ENCODE peak calls at places on chromosomes 1 and 21, in seven cellular contexts. V, S, U, A, D, F and P are unnamed samples.

GRCh38 chr1:226596531-226597165 is 48.1 kb downstream of the STUM start:
- DNase-seq in V (no peak), S (no peak), U (no peak), A (no peak), D (no peak), F (no peak), P (no peak)

GRCh38 chr1:24861821-24862727 is 68.0 kb downstream of the RUNX3 start:
- DNase-seq in V (no peak), S (no peak), U (no peak), A (no peak), D (peak), F (no peak), P (no peak)

GRCh38 chr1:231214918-231215675 is 25.9 kb upstream of the GNPAT start:
- DNase-seq in V (no peak), S (no peak), U (no peak), A (no peak), D (no peak), F (no peak), P (no peak)

GRCh38 chr1:205519541-205520131 is 15.2 kb downstream of the CDK18 start:
- DNase-seq in V (no peak), S (no peak), U (no peak), A (no peak), D (no peak), F (no peak), P (no peak)

GRCh38 chr21:41283211-41283818 is 33.3 kb upstream of the FAM3B start:
- DNase-seq in V (peak), S (peak), U (peak), A (peak), D (no peak), F (peak), P (peak)

GRCh38 chr21:31366825-31367224 is 22.8 kb upstream of the TIAM1 start:
- DNase-seq in V (no peak), S (peak), U (no peak), A (no peak), D (no peak), F (no peak), P (no peak)

GRCh38 chr1:39110325-39110851 is 84.2 kb downstream of the NDUFS5 start:
- DNase-seq in V (no peak), S (no peak), U (no peak), A (no peak), D (no peak), F (no peak), P (no peak)

GRCh38 chr1:21305155-21305899 is 15.1 kb upstream of the ECE1 start:
- DNase-seq in V (no peak), S (no peak), U (no peak), A (no peak), D (no peak), F (no peak), P (no peak)

GRCh38 chr1:212396638-212397037 is 18.0 kb downstream of the PACC1 start:
- DNase-seq in V (no peak), S (no peak), U (no peak), A (no peak), D (no peak), F (no peak), P (no peak)

GRCh38 chr1:204262506-204263239 is 48.9 kb upstream of the GOLT1A start:
- DNase-seq in V (no peak), S (no peak), U (no peak), A (no peak), D (no peak), F (no peak), P (no peak)

GRCh38 chr1:5505944-5506343 is 486.3 kb downstream of the NPHP4 start:
- DNase-seq in V (no peak), S (no peak), U (no peak), A (no peak), D (no peak), F (no peak), P (no peak)

GRCh38 chr1:156282143-156282478 is 514 bp downstream of the SMG5 start:
- DNase-seq in V (no peak), S (peak), U (no peak), A (no peak), D (no peak), F (no peak), P (peak)

GRCh38 chr21:36125513-36126121 is 9.3 kb upstream of the CBR3 start:
- DNase-seq in V (peak), S (no peak), U (no peak), A (peak), D (peak), F (peak), P (no peak)

GRCh38 chr1:170494369-170494768 is 37.6 kb upstream of the GORAB start:
- DNase-seq in V (no peak), S (no peak), U (no peak), A (no peak), D (no peak), F (no peak), P (no peak)

GRCh38 chr21:29164330-29164942 is 34.0 kb downstream of the MAP3K7CL start:
- DNase-seq in V (peak), S (peak), U (no peak), A (peak), D (no peak), F (peak), P (peak)

GRCh38 chr1:213987876-213988638 is at the start of gene PROX1:
- DNase-seq in V (peak), S (no peak), U (no peak), A (peak), D (peak), F (peak), P (peak)

GRCh38 chr1:201562257-201562656 is 23.3 kb downstream of the NAV1 start:
- DNase-seq in V (no peak), S (no peak), U (no peak), A (peak), D (no peak), F (no peak), P (no peak)

GRCh38 chr1:226737819-226738420 is 1.2 kb downstream of the ITPKB start:
- DNase-seq in V (no peak), S (no peak), U (no peak), A (peak), D (peak), F (no peak), P (peak)

GRCh38 chr1:70277875-70278274 is 56.7 kb downstream of the SRSF11 start:
- DNase-seq in V (no peak), S (no peak), U (no peak), A (no peak), D (no peak), F (no peak), P (no peak)

GRCh38 chr1:7847599-7847998 is 5.3 kb downstream of the UTS2 start:
- DNase-seq in V (no peak), S (no peak), U (no peak), A (no peak), D (no peak), F (no peak), P (no peak)

GRCh38 chr21:42121792-42122191 is 50.7 kb downstream of the UMODL1 start:
- DNase-seq in V (no peak), S (no peak), U (no peak), A (no peak), D (no peak), F (no peak), P (no peak)

GRCh38 chr1:57319165-57319564 is 104.7 kb downstream of the DAB1 start:
- DNase-seq in V (no peak), S (no peak), U (no peak), A (no peak), D (no peak), F (no peak), P (no peak)

GRCh38 chr1:13806108-13806507 is 106.1 kb downstream of the PRDM2 start:
- DNase-seq in V (no peak), S (no peak), U (no peak), A (no peak), D (no peak), F (no peak), P (no peak)

GRCh38 chr1:36515315-36516138 is 32.8 kb upstream of the CSF3R start:
- DNase-seq in V (no peak), S (no peak), U (no peak), A (no peak), D (no peak), F (no peak), P (no peak)

GRCh38 chr1:193221641-193222040 is 35.2 kb upstream of the B3GALT2 start:
- DNase-seq in V (no peak), S (no peak), U (no peak), A (no peak), D (no peak), F (no peak), P (no peak)

GRCh38 chr1:203289281-203289981 is 15.9 kb upstream of the BTG2 start:
- DNase-seq in V (peak), S (no peak), U (peak), A (no peak), D (no peak), F (no peak), P (no peak)

GRCh38 chr1:11143907-11144306 is 44.2 kb upstream of the EXOSC10 start:
- DNase-seq in V (no peak), S (no peak), U (no peak), A (no peak), D (no peak), F (no peak), P (no peak)

GRCh38 chr1:189708674-189709073 is 769.0 kb downstream of the BRINP3 start:
- DNase-seq in V (no peak), S (peak), U (no peak), A (peak), D (no peak), F (no peak), P (peak)

GRCh38 chr1:28526886-28527285 is 21.0 kb downstream of the RCC1 start:
- DNase-seq in V (no peak), S (peak), U (no peak), A (no peak), D (no peak), F (no peak), P (peak)

GRCh38 chr1:207619833-207620572 is 24.9 kb upstream of the CR1L start:
- DNase-seq in V (peak), S (peak), U (no peak), A (peak), D (no peak), F (peak), P (peak)
- TF ChIP-seq JUND in V (peak), S (no peak), U (no peak), A (no peak), D (no peak), F (no peak), P (no peak)

DNA sequence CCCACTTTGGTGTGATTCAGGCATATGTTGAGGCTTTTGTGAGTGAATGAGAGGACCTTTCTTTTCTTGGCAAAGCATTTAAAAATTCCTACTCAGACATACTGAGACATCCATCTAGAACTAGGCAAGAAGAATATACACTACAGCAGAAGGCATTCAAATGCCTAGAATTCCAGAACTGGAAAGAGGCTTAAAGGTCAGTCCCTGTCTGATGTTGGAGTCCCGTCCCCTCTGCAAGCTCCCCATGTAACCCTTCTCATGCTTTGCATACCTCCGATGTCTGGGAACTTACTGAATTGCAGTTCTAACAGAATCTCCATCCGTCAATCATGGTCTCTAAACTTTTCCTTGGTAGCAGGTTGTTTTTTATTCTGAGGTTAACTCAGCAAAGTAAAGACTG is 152.9 kb downstream of the ATP6V1G3 start:
- DNase-seq in V (no peak), S (no peak), U (no peak), A (no peak), D (no peak), F (peak), P (no peak)
- TF ChIP-seq JUND in V (no peak), S (no peak), U (no peak), A (no peak), D (no peak), F (no peak), P (no peak)

GRCh38 chr1:171566467-171566866 is 55.6 kb upstream of the MYOCOS start:
- DNase-seq in V (no peak), S (no peak), U (no peak), A (no peak), D (no peak), F (no peak), P (peak)

GRCh38 chr1:171563675-171564074 is 58.4 kb upstream of the MYOCOS start:
- DNase-seq in V (no peak), S (no peak), U (no peak), A (no peak), D (no peak), F (no peak), P (no peak)
- TF ChIP-seq JUND in V (no peak), S (no peak), U (no peak), A (no peak), D (no peak), F (no peak), P (no peak)

GRCh38 chr1:64043328-64043727 is 160.1 kb upstream of the UBE2U start:
- DNase-seq in V (no peak), S (no peak), U (no peak), A (no peak), D (no peak), F (no peak), P (no peak)

GRCh38 chr1:64043976-64044375 is 159.4 kb upstream of the UBE2U start:
- DNase-seq in V (no peak), S (no peak), U (no peak), A (no peak), D (no peak), F (no peak), P (no peak)

GRCh38 chr1:64041366-64042131 is 161.9 kb upstream of the UBE2U start:
- DNase-seq in V (no peak), S (no peak), U (no peak), A (no peak), D (no peak), F (no peak), P (no peak)

GRCh38 chr1:64038965-64039926 is 164.2 kb upstream of the UBE2U start:
- DNase-seq in V (no peak), S (peak), U (no peak), A (peak), D (no peak), F (no peak), P (peak)

DNA sequence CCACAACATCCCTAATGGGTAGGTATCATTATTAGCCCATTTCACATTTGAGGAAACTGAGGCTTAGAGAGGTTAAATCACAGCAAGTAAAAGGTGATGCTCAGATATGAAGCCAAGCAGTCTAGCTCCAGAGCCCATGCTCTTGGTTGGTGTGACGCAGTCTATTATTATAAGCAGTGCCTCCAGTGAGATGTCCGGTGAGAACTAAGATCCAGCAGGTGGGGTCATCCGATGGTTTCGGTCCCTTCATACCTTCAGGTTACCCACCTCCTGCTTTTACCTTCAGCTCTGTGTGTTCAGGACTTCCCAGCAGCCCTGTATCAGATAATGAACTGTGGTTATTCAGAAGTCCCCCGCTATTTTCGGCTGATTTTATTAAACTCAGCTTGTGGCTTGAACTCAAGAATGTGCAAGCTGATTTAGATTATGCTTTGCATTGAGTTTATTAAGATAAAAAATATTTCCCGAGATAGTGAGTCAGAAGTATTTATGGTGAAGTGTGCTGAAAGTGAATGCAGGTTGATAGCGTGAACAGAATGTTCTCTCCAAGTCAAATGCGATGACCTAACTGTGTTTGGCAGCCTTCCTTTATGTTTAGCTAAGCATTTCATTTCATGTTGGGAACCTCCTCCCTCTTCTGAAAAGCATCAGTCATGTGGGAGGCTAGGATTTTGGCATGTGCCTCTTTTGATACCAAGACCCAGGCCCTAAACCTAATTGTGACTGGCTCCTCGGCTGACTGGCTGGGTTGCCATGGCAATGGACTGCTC is 160.9 kb upstream of the UBE2U start:
- DNase-seq in V (no peak), S (no peak), U (no peak), A (no peak), D (no peak), F (no peak), P (no peak)
- TF ChIP-seq JUND in V (no peak), S (no peak), U (no peak), A (peak), D (no peak), F (no peak), P (no peak)

DNA sequence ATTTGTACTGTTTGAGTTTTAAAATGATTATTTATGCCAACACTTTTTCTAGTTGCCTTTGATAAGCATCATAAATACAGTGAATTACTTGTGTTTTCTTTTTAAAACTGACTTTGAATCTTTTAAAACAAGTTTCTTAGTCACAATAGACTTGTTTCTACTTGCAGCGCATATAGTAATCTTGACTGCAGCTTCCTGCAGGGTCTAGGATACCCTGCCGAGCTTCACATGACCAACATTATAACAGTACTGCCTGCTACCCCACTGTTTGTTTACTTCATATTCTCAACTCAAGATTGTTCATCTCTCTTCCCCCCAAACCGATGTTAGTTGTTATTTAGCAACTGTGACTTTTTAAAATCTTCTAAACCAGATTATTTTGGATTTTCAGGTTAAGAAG is 751.3 kb upstream of the NEGR1 start:
- DNase-seq in V (no peak), S (no peak), U (no peak), A (no peak), D (no peak), F (no peak), P (no peak)
- TF ChIP-seq JUND in V (no peak), S (no peak), U (no peak), A (no peak), D (no peak), F (no peak), P (no peak)

GRCh38 chr1:99003911-99004269 is 771 bp downstream of the PLPPR5 start:
- DNase-seq in V (no peak), S (no peak), U (no peak), A (peak), D (peak), F (no peak), P (no peak)

GRCh38 chr1:99005537-99005942 is 879 bp upstream of the PLPPR5 start:
- DNase-seq in V (no peak), S (no peak), U (no peak), A (peak), D (peak), F (no peak), P (no peak)

GRCh38 chr1:99007366-99007765 is 2.7 kb upstream of the PLPPR5 start:
- DNase-seq in V (no peak), S (no peak), U (no peak), A (no peak), D (no peak), F (no peak), P (no peak)

GRCh38 chr1:99005142-99005491 is 456 bp upstream of the PLPPR5 start:
- DNase-seq in V (no peak), S (no peak), U (no peak), A (no peak), D (peak), F (no peak), P (no peak)

DNA sequence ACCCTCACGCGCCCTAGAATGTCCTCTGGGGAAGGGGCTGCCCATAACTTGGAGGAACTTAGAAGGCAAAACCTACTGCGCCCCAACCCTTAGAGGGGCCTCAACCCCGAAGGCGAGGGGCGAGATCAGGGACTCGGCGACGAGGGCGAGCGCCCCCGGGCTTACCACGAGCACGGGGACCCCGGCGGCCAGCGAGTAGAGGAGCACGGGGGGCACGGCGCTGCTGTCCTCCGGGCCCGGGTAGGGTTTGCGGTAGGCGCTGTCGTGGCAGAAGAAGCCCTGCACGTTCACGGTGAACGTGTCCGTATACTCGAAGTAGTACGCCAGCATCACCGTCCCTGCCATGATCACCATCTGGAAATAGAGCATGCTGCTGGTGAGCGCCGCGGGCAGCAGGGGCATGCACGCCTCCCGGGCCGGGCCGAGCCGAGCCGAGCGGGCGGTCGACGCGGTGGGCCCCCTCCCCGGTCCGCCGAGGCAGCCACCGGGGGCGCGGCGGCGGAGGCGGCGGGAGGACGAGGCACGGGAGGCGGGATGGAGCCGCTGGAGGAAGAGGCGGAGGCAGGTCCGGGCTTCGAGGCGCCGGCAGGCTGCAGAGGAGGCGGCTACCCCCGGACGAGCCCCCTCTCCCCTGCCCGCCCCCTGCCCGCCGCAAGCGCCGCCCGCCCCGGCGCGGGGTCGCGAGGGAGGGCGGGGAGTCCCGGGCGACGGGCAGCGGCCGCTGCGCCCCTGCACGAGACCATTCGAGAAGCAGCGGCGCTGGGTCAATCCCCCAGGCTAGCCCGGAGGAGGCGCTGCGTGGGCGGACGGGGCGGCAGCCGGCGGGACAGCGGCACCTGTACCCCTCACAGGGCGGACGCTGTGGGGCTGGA is at the start of gene PLPPR5:
- DNase-seq in V (no peak), S (no peak), U (no peak), A (peak), D (peak), F (no peak), P (no peak)
- TF ChIP-seq JUND in V (no peak), S (no peak), U (no peak), A (no peak), D (no peak), F (no peak), P (no peak)

GRCh38 chr1:173451981-173452380 is 25.2 kb upstream of the PRDX6 start:
- DNase-seq in V (no peak), S (no peak), U (no peak), A (no peak), D (no peak), F (no peak), P (peak)
- TF ChIP-seq JUND in V (no peak), S (no peak), U (no peak), A (no peak), D (no peak), F (no peak), P (peak)

DNA sequence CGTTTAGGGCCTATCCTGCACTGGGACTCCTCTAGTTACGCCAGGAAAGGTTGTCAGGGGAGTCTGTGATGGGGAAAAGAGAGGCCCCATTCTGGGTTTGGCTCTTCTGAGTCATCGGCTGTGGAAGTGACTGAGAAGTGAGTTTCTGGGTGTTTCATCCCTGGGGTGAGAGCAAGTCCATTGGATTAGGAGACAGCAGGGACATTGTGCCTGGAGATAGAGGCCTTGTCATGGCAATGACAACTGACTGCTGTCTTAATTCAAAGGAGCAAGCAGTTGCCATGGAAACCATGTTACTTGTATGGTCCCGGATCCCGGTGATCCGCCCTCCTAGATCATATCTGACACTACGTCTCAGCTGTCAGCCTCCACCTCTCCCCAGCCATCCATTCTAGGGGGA is 34.4 kb downstream of the KIAA0040 start:
- DNase-seq in V (no peak), S (peak), U (no peak), A (no peak), D (no peak), F (no peak), P (no peak)
- TF ChIP-seq JUND in V (no peak), S (no peak), U (no peak), A (no peak), D (no peak), F (no peak), P (no peak)